ENCODE peak calls at places on chromosomes 7 and 10, in four cellular contexts. One of them, this sample, is unnamed.
A peak's percentile ranks its signal among the peaks of the same experiment; 100 is the strongest.

GRCh38 chr7:40808409-40808942 is 673.7 kb downstream of the SUGCT start:
- DNase-seq in WTC11: no peak
- DNase-seq in HepG2: no peak
- DNase-seq in K562: no peak
- DNase-seq in this sample: no peak

GRCh38 chr10:15084502-15084922 is 4.1 kb downstream of the ACBD7 start:
- DNase-seq in HepG2: peak; percentile 98
- DNase-seq in K562: no peak
- DNase-seq in WTC11: peak; percentile 24
- DNase-seq in this sample: peak; percentile 32

GRCh38 chr7:16794990-16795389 is 9.8 kb downstream of the AGR2 start:
- DNase-seq in HepG2: no peak
- DNase-seq in WTC11: no peak
- DNase-seq in K562: no peak
- DNase-seq in this sample: no peak

GRCh38 chr7:76303829-76304505 is 1.5 kb downstream of the HSPB1 start:
- DNase-seq in HepG2: peak; percentile 43
- DNase-seq in WTC11: no peak
- DNase-seq in K562: peak; percentile 25
- DNase-seq in this sample: no peak

GRCh38 chr10:26274391-26274790 is 57.8 kb downstream of the GAD2 start:
- DNase-seq in K562: no peak
- DNase-seq in WTC11: no peak
- DNase-seq in HepG2: no peak
- DNase-seq in this sample: no peak

GRCh38 chr7:16982640-16983103 is 100.9 kb upstream of the AGR3 start:
- DNase-seq in HepG2: peak; percentile 58
- DNase-seq in WTC11: no peak
- DNase-seq in K562: peak; percentile 29
- DNase-seq in this sample: peak; percentile 41

GRCh38 chr10:112409755-112410154 is 35.8 kb downstream of the ACSL5 start:
- DNase-seq in HepG2: no peak
- DNase-seq in K562: no peak
- DNase-seq in WTC11: no peak
- DNase-seq in this sample: no peak

GRCh38 chr7:47091141-47091540 is 490.8 kb downstream of the TNS3 start:
- DNase-seq in HepG2: no peak
- DNase-seq in WTC11: no peak
- DNase-seq in K562: no peak
- DNase-seq in this sample: no peak

GRCh38 chr10:90274721-90275468 is 573.5 kb downstream of the KIF20B start:
- DNase-seq in HepG2: no peak
- DNase-seq in K562: no peak
- DNase-seq in WTC11: no peak
- DNase-seq in this sample: no peak

GRCh38 chr7:120709931-120710330 is 148.0 kb downstream of the TSPAN12 start:
- DNase-seq in HepG2: no peak
- DNase-seq in K562: no peak
- DNase-seq in WTC11: no peak
- DNase-seq in this sample: no peak

GRCh38 chr7:142812437-142813215 is 41.9 kb downstream of the PRSS2 start:
- DNase-seq in K562: peak; percentile 51
- DNase-seq in HepG2: no peak
- DNase-seq in WTC11: no peak
- DNase-seq in this sample: no peak

GRCh38 chr10:61837748-61838055 is 63.8 kb upstream of the ARID5B start:
- DNase-seq in K562: no peak
- DNase-seq in WTC11: no peak
- DNase-seq in HepG2: peak; percentile 63
- DNase-seq in this sample: no peak

GRCh38 chr10:12535656-12536055 is 186.3 kb downstream of the CAMK1D start:
- DNase-seq in WTC11: no peak
- DNase-seq in K562: no peak
- DNase-seq in HepG2: no peak
- DNase-seq in this sample: no peak

GRCh38 chr10:76337641-76338040 is 906.2 kb downstream of the LRMDA start:
- DNase-seq in WTC11: no peak
- DNase-seq in K562: no peak
- DNase-seq in HepG2: no peak
- DNase-seq in this sample: no peak

GRCh38 chr10:12503311-12503710 is 154.0 kb downstream of the CAMK1D start:
- DNase-seq in WTC11: no peak
- DNase-seq in K562: peak; percentile 21
- DNase-seq in HepG2: no peak
- DNase-seq in this sample: no peak

GRCh38 chr10:82440775-82441174 is 565.8 kb downstream of the NRG3 start:
- DNase-seq in K562: no peak
- DNase-seq in HepG2: no peak
- DNase-seq in WTC11: no peak
- DNase-seq in this sample: no peak

GRCh38 chr10:7696545-7696944 is 6.6 kb upstream of the ITIH2 start:
- DNase-seq in WTC11: no peak
- DNase-seq in K562: no peak
- DNase-seq in HepG2: peak; percentile 82
- DNase-seq in this sample: no peak

GRCh38 chr10:34908472-34908871 is 93.4 kb upstream of the PARD3 start:
- DNase-seq in WTC11: no peak
- DNase-seq in K562: no peak
- DNase-seq in HepG2: no peak
- DNase-seq in this sample: no peak

GRCh38 chr7:23106801-23107713 is 1.5 kb downstream of the KLHL7 start:
- DNase-seq in K562: no peak
- DNase-seq in WTC11: no peak
- DNase-seq in HepG2: no peak
- DNase-seq in this sample: no peak

GRCh38 chr7:122485841-122486240 is 181.3 kb upstream of the FEZF1 start:
- DNase-seq in HepG2: no peak
- DNase-seq in K562: no peak
- DNase-seq in WTC11: no peak
- DNase-seq in this sample: no peak

GRCh38 chr7:151795168-151795754 is 81.7 kb downstream of the PRKAG2 start:
- DNase-seq in K562: no peak
- DNase-seq in HepG2: no peak
- DNase-seq in WTC11: peak; percentile 9
- DNase-seq in this sample: no peak

GRCh38 chr10:124626759-124627380 is 117.3 kb downstream of the FAM53B start:
- DNase-seq in HepG2: no peak
- DNase-seq in WTC11: peak; percentile 34
- DNase-seq in K562: no peak
- DNase-seq in this sample: no peak

GRCh38 chr7:2729893-2730716 is 42.1 kb downstream of the AMZ1 start:
- DNase-seq in K562: no peak
- DNase-seq in HepG2: no peak
- DNase-seq in WTC11: peak; percentile 9
- DNase-seq in this sample: no peak

GRCh38 chr10:74593470-74593869 is 232.9 kb upstream of the KAT6B start:
- DNase-seq in HepG2: no peak
- DNase-seq in K562: no peak
- DNase-seq in WTC11: no peak
- DNase-seq in this sample: no peak

GRCh38 chr7:141381794-141382453 is 169.3 kb upstream of the AGK start:
- DNase-seq in HepG2: no peak
- DNase-seq in WTC11: no peak
- DNase-seq in K562: no peak
- DNase-seq in this sample: no peak

GRCh38 chr10:30463944-30464451 is 30.0 kb downstream of the MAP3K8 start:
- DNase-seq in WTC11: no peak
- DNase-seq in HepG2: no peak
- DNase-seq in K562: no peak
- DNase-seq in this sample: no peak

GRCh38 chr7:90188281-90188680 is 23.3 kb upstream of the STEAP2 start:
- DNase-seq in HepG2: no peak
- DNase-seq in K562: no peak
- DNase-seq in WTC11: no peak
- DNase-seq in this sample: no peak

GRCh38 chr7:84799131-84799530 is 387.7 kb downstream of the SEMA3D start:
- DNase-seq in K562: no peak
- DNase-seq in WTC11: no peak
- DNase-seq in HepG2: no peak
- DNase-seq in this sample: no peak

GRCh38 chr10:118020365-118020764 is 26.4 kb downstream of the RAB11FIP2 start:
- DNase-seq in HepG2: no peak
- DNase-seq in WTC11: peak; percentile 56
- DNase-seq in K562: no peak
- DNase-seq in this sample: no peak

DNA sequence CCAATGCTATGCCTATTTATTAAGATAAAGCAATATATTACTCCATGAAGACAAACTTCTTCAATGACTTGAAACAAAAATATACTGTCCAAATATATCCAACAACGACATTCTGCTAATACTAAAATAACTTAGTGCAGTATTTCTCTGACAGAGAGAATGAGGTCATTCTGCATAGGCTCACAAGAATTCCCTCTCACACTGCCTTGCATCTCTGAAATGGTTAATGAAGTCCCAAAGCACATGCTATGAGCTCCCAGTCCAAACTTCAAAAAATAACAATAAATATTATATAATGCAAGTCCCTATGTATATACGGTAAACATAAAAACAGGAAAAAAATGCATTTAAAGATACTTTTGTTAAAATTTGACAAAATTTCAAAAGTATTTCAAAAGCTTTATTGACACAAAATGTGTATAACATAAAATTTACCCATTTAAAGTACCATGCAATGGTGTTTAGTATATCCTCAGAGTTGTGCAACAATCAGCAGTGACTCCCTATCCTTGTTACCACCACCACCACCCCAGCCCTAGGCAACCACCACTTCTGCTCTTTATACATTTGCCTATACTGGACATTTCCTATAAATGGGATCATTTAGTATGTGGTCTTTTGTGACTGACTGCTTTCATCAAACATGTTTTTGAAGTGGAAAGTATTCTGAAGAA is 27.6 kb downstream of the CHCHD3 start:
- DNase-seq in K562: no peak
- DNase-seq in HepG2: no peak
- DNase-seq in WTC11: no peak
- DNase-seq in this sample: no peak
- TF ChIP-seq ELF4 in K562: no peak
- TF ChIP-seq ELF4 in HepG2: no peak
- TF ChIP-seq ELF4 in WTC11: no peak
- TF ChIP-seq ELF4 in this sample: no peak

GRCh38 chr10:79079490-79080355 is 11.0 kb downstream of the ZMIZ1 start:
- DNase-seq in HepG2: no peak
- DNase-seq in WTC11: no peak
- DNase-seq in K562: no peak
- DNase-seq in this sample: no peak
- TF ChIP-seq ELF4 in HepG2: no peak
- TF ChIP-seq ELF4 in WTC11: no peak
- TF ChIP-seq ELF4 in K562: no peak
- TF ChIP-seq ELF4 in this sample: no peak

GRCh38 chr7:155007947-155008346 is 5.0 kb upstream of the PAXIP1 start:
- DNase-seq in HepG2: peak; percentile 56
- DNase-seq in K562: peak; percentile 45
- DNase-seq in WTC11: peak; percentile 39
- DNase-seq in this sample: peak; percentile 53
- TF ChIP-seq ELF4 in HepG2: no peak
- TF ChIP-seq ELF4 in K562: no peak
- TF ChIP-seq ELF4 in WTC11: no peak
- TF ChIP-seq ELF4 in this sample: no peak

GRCh38 chr10:133487085-133487484 is 33.3 kb downstream of the SCART1 start:
- DNase-seq in K562: no peak
- DNase-seq in HepG2: no peak
- DNase-seq in WTC11: no peak
- DNase-seq in this sample: no peak

GRCh38 chr10:133484818-133485217 is 31.1 kb downstream of the SCART1 start:
- DNase-seq in HepG2: no peak
- DNase-seq in K562: no peak
- DNase-seq in WTC11: no peak
- DNase-seq in this sample: no peak

DNA sequence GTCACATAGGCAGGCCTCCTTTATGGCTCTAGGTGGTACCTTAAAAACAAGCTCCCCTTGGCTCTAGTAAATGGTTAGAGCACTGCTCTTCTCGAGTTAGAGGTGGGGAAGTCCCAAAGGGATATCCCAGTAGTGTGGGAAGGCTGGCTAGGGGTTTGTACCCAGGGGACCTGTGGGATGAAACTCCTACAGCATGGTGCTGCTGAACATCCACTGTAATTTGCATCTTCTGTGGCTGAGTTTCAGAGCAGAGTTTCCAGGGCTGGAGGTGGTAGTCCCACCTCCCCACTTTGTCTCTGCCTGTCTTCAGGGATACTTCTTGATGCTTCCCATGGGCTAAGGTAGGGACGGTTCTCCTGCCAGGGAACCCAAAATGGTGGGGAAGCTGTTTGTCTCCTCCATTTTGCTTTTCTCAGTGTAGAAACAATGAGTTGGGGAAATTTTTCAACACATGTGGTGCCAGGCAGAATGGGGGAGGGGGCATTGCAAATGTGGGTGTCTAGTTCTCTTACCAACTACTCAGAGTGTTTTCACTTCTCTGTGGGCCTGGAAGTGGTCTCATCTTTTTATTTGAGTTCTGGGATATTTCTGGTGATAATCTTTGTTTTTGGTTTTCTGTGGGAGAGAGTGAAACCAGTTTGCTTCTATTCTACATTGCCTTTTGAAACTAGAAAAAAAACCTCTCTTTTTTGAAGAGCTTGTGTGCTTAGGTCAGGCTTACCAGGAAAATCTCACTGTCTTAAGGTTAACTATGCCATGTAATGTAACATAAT is 36.3 kb downstream of the SCART1 start:
- DNase-seq in K562: no peak
- DNase-seq in HepG2: no peak
- DNase-seq in WTC11: no peak
- DNase-seq in this sample: no peak
- TF ChIP-seq ELF4 in K562: no peak
- TF ChIP-seq ELF4 in HepG2: no peak
- TF ChIP-seq ELF4 in WTC11: no peak
- TF ChIP-seq ELF4 in this sample: no peak

DNA sequence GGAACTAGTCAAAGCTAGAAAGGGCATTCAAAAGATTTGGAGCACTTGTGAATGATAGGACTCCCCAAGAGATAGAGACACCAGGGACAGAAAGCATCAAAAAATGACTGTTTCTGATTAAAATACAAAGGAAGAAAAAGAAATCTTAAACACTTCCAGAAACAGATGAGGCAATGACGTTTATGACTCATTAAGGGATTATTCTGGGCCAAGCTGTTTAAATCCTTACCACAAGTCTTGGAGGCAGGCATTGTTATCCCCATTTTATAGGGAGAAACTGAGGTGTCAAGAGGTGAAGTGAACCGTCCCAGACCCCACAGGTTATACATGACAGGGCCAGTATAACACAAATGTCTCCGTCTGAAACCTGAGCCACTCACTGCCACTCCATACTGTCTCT is 68.3 kb upstream of the AMPH start:
- DNase-seq in HepG2: no peak
- DNase-seq in WTC11: no peak
- DNase-seq in K562: no peak
- DNase-seq in this sample: no peak
- TF ChIP-seq ELF4 in HepG2: no peak
- TF ChIP-seq ELF4 in WTC11: no peak
- TF ChIP-seq ELF4 in K562: no peak
- TF ChIP-seq ELF4 in this sample: no peak

DNA sequence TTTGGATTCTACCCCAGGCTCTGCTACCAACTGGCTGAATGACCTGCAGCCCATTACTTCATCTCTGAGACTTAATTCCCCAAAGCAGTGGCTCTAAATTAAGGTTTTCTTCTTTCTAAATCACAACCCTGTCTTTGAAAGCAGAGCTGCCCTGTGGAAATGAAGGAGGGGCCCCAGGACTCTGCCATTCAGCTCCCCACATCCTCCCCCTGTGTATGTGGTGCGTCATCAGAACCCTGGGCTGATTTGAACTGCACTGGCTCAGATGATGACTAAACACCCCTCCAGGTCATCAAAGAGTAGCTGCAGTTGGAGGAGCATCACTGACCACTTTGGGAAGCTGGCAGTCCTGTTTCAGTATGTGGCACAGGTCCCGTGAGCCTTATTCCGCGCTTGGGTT is 46.6 kb downstream of the BPGM start:
- DNase-seq in WTC11: no peak
- DNase-seq in HepG2: no peak
- DNase-seq in K562: no peak
- DNase-seq in this sample: no peak
- TF ChIP-seq ELF4 in WTC11: no peak
- TF ChIP-seq ELF4 in HepG2: no peak
- TF ChIP-seq ELF4 in K562: no peak
- TF ChIP-seq ELF4 in this sample: no peak

This sample was measured in HEK293T.